ENCODE peak calls at places on chromosomes 5 and 9, in eight cellular contexts. One of them, this sample, is unnamed.

GRCh38 chr9:130857864-130858730 is 23.0 kb downstream of the ABL1 start:
- DNase-seq in stimulated activated CD4-positive, alpha-beta T cell treated with anti-CD3 and anti-CD28 coated beads, Interleukin-2, amount 100 ng/mL, for 48 hours: no peak
- DNase-seq in sciatic nerve: peak
- DNase-seq in MM.1S: no peak
- DNase-seq in NCI-H510A treated with DMSO at 0.1 percent for 48 hours: no peak
- DNase-seq in T-helper 17 cell: no peak
- DNase-seq in SK-MEL-5: no peak
- DNase-seq in Caco-2: no peak
- DNase-seq in this sample: no peak

GRCh38 chr5:124576848-124577409 is 169.5 kb downstream of the ZNF608 start:
- DNase-seq in SK-MEL-5: no peak
- DNase-seq in NCI-H510A treated with DMSO at 0.1 percent for 48 hours: no peak
- DNase-seq in stimulated activated CD4-positive, alpha-beta T cell treated with anti-CD3 and anti-CD28 coated beads, Interleukin-2, amount 100 ng/mL, for 48 hours: no peak
- DNase-seq in T-helper 17 cell: no peak
- DNase-seq in sciatic nerve: no peak
- DNase-seq in Caco-2: no peak
- DNase-seq in MM.1S: peak
- DNase-seq in this sample: no peak

GRCh38 chr9:16516887-16517286 is 353.6 kb downstream of the BNC2 start:
- DNase-seq in T-helper 17 cell: no peak
- DNase-seq in stimulated activated CD4-positive, alpha-beta T cell treated with anti-CD3 and anti-CD28 coated beads, Interleukin-2, amount 100 ng/mL, for 48 hours: no peak
- DNase-seq in sciatic nerve: no peak
- DNase-seq in NCI-H510A treated with DMSO at 0.1 percent for 48 hours: no peak
- DNase-seq in MM.1S: no peak
- DNase-seq in Caco-2: no peak
- DNase-seq in SK-MEL-5: no peak
- DNase-seq in this sample: no peak

GRCh38 chr9:87395804-87396458 is 101.7 kb upstream of the DAPK1 start:
- DNase-seq in SK-MEL-5: no peak
- DNase-seq in sciatic nerve: no peak
- DNase-seq in T-helper 17 cell: no peak
- DNase-seq in NCI-H510A treated with DMSO at 0.1 percent for 48 hours: no peak
- DNase-seq in Caco-2: peak
- DNase-seq in MM.1S: no peak
- DNase-seq in stimulated activated CD4-positive, alpha-beta T cell treated with anti-CD3 and anti-CD28 coated beads, Interleukin-2, amount 100 ng/mL, for 48 hours: no peak
- DNase-seq in this sample: peak

GRCh38 chr5:169160405-169160901 is 140.5 kb downstream of the SLIT3 start:
- DNase-seq in SK-MEL-5: peak
- DNase-seq in NCI-H510A treated with DMSO at 0.1 percent for 48 hours: no peak
- DNase-seq in T-helper 17 cell: no peak
- DNase-seq in sciatic nerve: no peak
- DNase-seq in stimulated activated CD4-positive, alpha-beta T cell treated with anti-CD3 and anti-CD28 coated beads, Interleukin-2, amount 100 ng/mL, for 48 hours: no peak
- DNase-seq in MM.1S: no peak
- DNase-seq in Caco-2: no peak
- DNase-seq in this sample: no peak

GRCh38 chr5:149130932-149131273 is 10.4 kb upstream of the ABLIM3 start:
- DNase-seq in sciatic nerve: no peak
- DNase-seq in NCI-H510A treated with DMSO at 0.1 percent for 48 hours: no peak
- DNase-seq in Caco-2: no peak
- DNase-seq in SK-MEL-5: no peak
- DNase-seq in stimulated activated CD4-positive, alpha-beta T cell treated with anti-CD3 and anti-CD28 coated beads, Interleukin-2, amount 100 ng/mL, for 48 hours: no peak
- DNase-seq in T-helper 17 cell: no peak
- DNase-seq in MM.1S: peak
- DNase-seq in this sample: no peak

GRCh38 chr5:100777680-100778281 is 125.3 kb downstream of the ST8SIA4 start:
- DNase-seq in stimulated activated CD4-positive, alpha-beta T cell treated with anti-CD3 and anti-CD28 coated beads, Interleukin-2, amount 100 ng/mL, for 48 hours: no peak
- DNase-seq in Caco-2: no peak
- DNase-seq in SK-MEL-5: peak
- DNase-seq in MM.1S: peak
- DNase-seq in sciatic nerve: no peak
- DNase-seq in T-helper 17 cell: no peak
- DNase-seq in NCI-H510A treated with DMSO at 0.1 percent for 48 hours: no peak
- DNase-seq in this sample: no peak

GRCh38 chr5:116271432-116271831 is 186.6 kb downstream of the COMMD10 start:
- DNase-seq in sciatic nerve: no peak
- DNase-seq in T-helper 17 cell: no peak
- DNase-seq in Caco-2: no peak
- DNase-seq in stimulated activated CD4-positive, alpha-beta T cell treated with anti-CD3 and anti-CD28 coated beads, Interleukin-2, amount 100 ng/mL, for 48 hours: no peak
- DNase-seq in NCI-H510A treated with DMSO at 0.1 percent for 48 hours: no peak
- DNase-seq in SK-MEL-5: no peak
- DNase-seq in MM.1S: no peak
- DNase-seq in this sample: no peak

GRCh38 chr5:141753971-141754713 is 72.1 kb upstream of the ARAP3 start:
- DNase-seq in stimulated activated CD4-positive, alpha-beta T cell treated with anti-CD3 and anti-CD28 coated beads, Interleukin-2, amount 100 ng/mL, for 48 hours: peak
- DNase-seq in Caco-2: peak
- DNase-seq in NCI-H510A treated with DMSO at 0.1 percent for 48 hours: no peak
- DNase-seq in sciatic nerve: no peak
- DNase-seq in T-helper 17 cell: no peak
- DNase-seq in MM.1S: peak
- DNase-seq in SK-MEL-5: peak
- DNase-seq in this sample: peak

GRCh38 chr5:96651948-96652753 is 10.0 kb upstream of the CAST start:
- DNase-seq in SK-MEL-5: peak
- DNase-seq in NCI-H510A treated with DMSO at 0.1 percent for 48 hours: peak
- DNase-seq in Caco-2: no peak
- DNase-seq in MM.1S: no peak
- DNase-seq in stimulated activated CD4-positive, alpha-beta T cell treated with anti-CD3 and anti-CD28 coated beads, Interleukin-2, amount 100 ng/mL, for 48 hours: no peak
- DNase-seq in T-helper 17 cell: no peak
- DNase-seq in sciatic nerve: no peak
- DNase-seq in this sample: no peak

GRCh38 chr9:110814159-110814558 is 145.6 kb downstream of the MUSK start:
- DNase-seq in stimulated activated CD4-positive, alpha-beta T cell treated with anti-CD3 and anti-CD28 coated beads, Interleukin-2, amount 100 ng/mL, for 48 hours: no peak
- DNase-seq in MM.1S: no peak
- DNase-seq in T-helper 17 cell: no peak
- DNase-seq in Caco-2: no peak
- DNase-seq in SK-MEL-5: no peak
- DNase-seq in sciatic nerve: no peak
- DNase-seq in NCI-H510A treated with DMSO at 0.1 percent for 48 hours: no peak
- DNase-seq in this sample: no peak

GRCh38 chr5:31623249-31623648 is 15.7 kb upstream of the PDZD2 start:
- DNase-seq in Caco-2: no peak
- DNase-seq in T-helper 17 cell: no peak
- DNase-seq in NCI-H510A treated with DMSO at 0.1 percent for 48 hours: no peak
- DNase-seq in sciatic nerve: no peak
- DNase-seq in MM.1S: no peak
- DNase-seq in SK-MEL-5: no peak
- DNase-seq in stimulated activated CD4-positive, alpha-beta T cell treated with anti-CD3 and anti-CD28 coated beads, Interleukin-2, amount 100 ng/mL, for 48 hours: no peak
- DNase-seq in this sample: no peak

GRCh38 chr9:81861644-81862043 is 66.6 kb upstream of the SPATA31D4 start:
- DNase-seq in Caco-2: no peak
- DNase-seq in sciatic nerve: no peak
- DNase-seq in SK-MEL-5: no peak
- DNase-seq in MM.1S: no peak
- DNase-seq in NCI-H510A treated with DMSO at 0.1 percent for 48 hours: no peak
- DNase-seq in stimulated activated CD4-positive, alpha-beta T cell treated with anti-CD3 and anti-CD28 coated beads, Interleukin-2, amount 100 ng/mL, for 48 hours: no peak
- DNase-seq in T-helper 17 cell: no peak
- DNase-seq in this sample: no peak

GRCh38 chr5:16679863-16680262 is 63.1 kb upstream of the RETREG1 start:
- DNase-seq in T-helper 17 cell: no peak
- DNase-seq in sciatic nerve: no peak
- DNase-seq in Caco-2: peak
- DNase-seq in NCI-H510A treated with DMSO at 0.1 percent for 48 hours: no peak
- DNase-seq in MM.1S: no peak
- DNase-seq in stimulated activated CD4-positive, alpha-beta T cell treated with anti-CD3 and anti-CD28 coated beads, Interleukin-2, amount 100 ng/mL, for 48 hours: no peak
- DNase-seq in SK-MEL-5: no peak
- DNase-seq in this sample: no peak